ENCODE peak calls at places on chromosome 16, in eight cellular contexts. Y is RWPE2, I is psoas muscle, F is coronary artery, Z is astrocyte of the spinal cord, J is cardiac fibroblast, W is hepatocyte, H is lung. Q is an unnamed sample.

GRCh38 chr16:72172105-72173034 is at the start of gene PMFBP1:
- DNase-seq in Y (no peak), I (no peak), F (no peak), Z (peak; percentile 88), J (peak; percentile 87), W (peak; percentile 82), H (peak; percentile 39), Q (peak; percentile 17)

GRCh38 chr16:6611535-6611934 is 721.1 kb upstream of the RBFOX1 start:
- DNase-seq in Y (no peak), I (no peak), F (no peak), Z (no peak), J (no peak), W (no peak), H (no peak), Q (no peak)

GRCh38 chr16:72637306-72637705 is 410.6 kb downstream of the ZFHX3 start:
- DNase-seq in Y (peak; percentile 68), I (no peak), F (no peak), Z (peak; percentile 58), J (peak; percentile 79), W (peak; percentile 45), H (no peak), Q (no peak)

GRCh38 chr16:70430667-70431536 is 8.0 kb downstream of the ST3GAL2 start:
- DNase-seq in Y (no peak), I (no peak), F (no peak), Z (no peak), J (no peak), W (peak; percentile 66), H (no peak), Q (peak; percentile 80)

GRCh38 chr16:84630009-84630408 is 12.1 kb upstream of the COTL1 start:
- DNase-seq in Y (no peak), I (no peak), F (no peak), Z (no peak), J (no peak), W (no peak), H (no peak), Q (no peak)

GRCh38 chr16:82750078-82750477 is 123.3 kb downstream of the CDH13 start:
- DNase-seq in Y (no peak), I (no peak), F (no peak), Z (no peak), J (no peak), W (no peak), H (no peak), Q (no peak)

GRCh38 chr16:76946879-76947278 is 244.1 kb upstream of the MON1B start:
- DNase-seq in Y (no peak), I (no peak), F (no peak), Z (peak; percentile 64), J (peak; percentile 75), W (peak; percentile 61), H (no peak), Q (no peak)

GRCh38 chr16:84692451-84692850 is 7.3 kb upstream of the USP10 start:
- DNase-seq in Y (no peak), I (no peak), F (no peak), Z (no peak), J (peak; percentile 58), W (no peak), H (no peak), Q (no peak)

GRCh38 chr16:31092330-31092729 is 2.3 kb downstream of the VKORC1 start:
- DNase-seq in Y (no peak), I (no peak), F (no peak), Z (peak; percentile 26), J (no peak), W (peak; percentile 5), H (no peak), Q (no peak)

GRCh38 chr16:75089486-75090202 is 26.9 kb downstream of the LDHD start:
- DNase-seq in Y (no peak), I (no peak), F (no peak), Z (no peak), J (no peak), W (no peak), H (no peak), Q (no peak)

GRCh38 chr16:19524356-19524865 is 669 bp downstream of the CCP110 start:
- DNase-seq in Y (no peak), I (no peak), F (no peak), Z (peak; percentile 2), J (no peak), W (no peak), H (no peak), Q (no peak)

GRCh38 chr16:89207993-89208392 is 7.7 kb upstream of the SLC22A31 start:
- DNase-seq in Y (no peak), I (no peak), F (no peak), Z (no peak), J (no peak), W (no peak), H (no peak), Q (no peak)

GRCh38 chr16:53523971-53524548 is 21.1 kb upstream of the AKTIP start:
- DNase-seq in Y (no peak), I (no peak), F (no peak), Z (no peak), J (no peak), W (no peak), H (no peak), Q (no peak)

GRCh38 chr16:84153660-84154214 is 8.6 kb downstream of the DNAAF1 start:
- DNase-seq in Y (no peak), I (no peak), F (no peak), Z (no peak), J (no peak), W (no peak), H (no peak), Q (no peak)

GRCh38 chr16:1537138-1537577 is 3.7 kb downstream of the TMEM204 start:
- DNase-seq in Y (peak; percentile 65), I (no peak), F (no peak), Z (no peak), J (no peak), W (no peak), H (no peak), Q (no peak)
- H3K4me3 ChIP-seq in Y (no peak overlapping the region), I (peak overlapping the region; percentile 72), F (peak overlapping the region; percentile 80), Z (no peak overlapping the region), J (no peak overlapping the region), W (no peak overlapping the region), H (peak overlapping the region; percentile 82), Q (no peak overlapping the region)

DNA sequence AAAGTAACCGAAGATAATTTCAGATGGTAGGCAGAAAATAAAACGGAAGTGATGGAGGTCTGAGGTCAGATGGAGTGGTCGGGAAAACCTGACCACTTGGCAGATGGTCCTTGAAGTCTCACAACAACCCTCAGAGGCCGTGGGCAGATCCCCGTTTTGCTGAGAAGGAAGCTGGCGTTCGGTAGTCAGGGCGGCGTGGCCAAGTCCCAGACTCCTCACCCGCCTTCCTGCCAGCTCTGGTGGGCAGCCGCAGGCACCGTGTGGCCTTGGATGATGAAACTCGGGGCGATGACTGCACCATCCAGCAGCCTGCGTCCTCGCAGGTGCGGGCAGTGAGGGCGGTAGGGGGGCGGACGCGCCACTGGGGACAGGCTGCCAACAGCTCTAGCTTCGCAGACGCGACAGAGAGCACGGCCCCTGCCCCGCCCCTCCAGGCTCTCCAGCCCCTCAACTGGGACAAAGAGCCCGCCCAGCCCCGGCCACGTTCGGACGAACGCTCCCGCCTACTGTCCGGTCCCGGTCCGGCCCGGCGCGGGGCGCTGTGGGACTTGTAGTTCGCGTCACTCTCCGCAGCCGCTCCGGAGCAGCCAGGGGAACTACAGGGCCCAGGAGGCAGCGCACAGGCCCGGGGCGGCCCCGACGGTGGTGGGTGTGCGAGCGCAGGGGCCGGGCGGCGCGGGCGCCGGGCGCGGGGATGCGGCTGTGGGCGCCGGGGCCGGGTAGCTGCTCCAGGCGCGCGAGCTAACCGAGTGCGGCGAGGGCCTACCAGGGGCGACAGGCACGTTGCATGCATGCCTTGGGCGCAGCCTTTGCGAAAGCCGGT is at the start of gene GPT2:
- DNase-seq in Y (peak; percentile 99), I (peak; percentile 99), F (peak; percentile 97), Z (peak; percentile 96), J (peak; percentile 96), W (peak; percentile 97), H (peak; percentile 97), Q (peak; percentile 97)
- TF ChIP-seq CTCF in Y (no peak), I (peak; percentile 15), F (no peak), Z (no peak), J (no peak), W (no peak), H (peak; percentile 28), Q (no peak)

GRCh38 chr16:522320-523096 is 5.0 kb upstream of the CAPN15 start:
- DNase-seq in Y (no peak), I (no peak), F (no peak), Z (no peak), J (no peak), W (no peak), H (no peak), Q (no peak)
- H3K4me3 ChIP-seq in Y (no peak overlapping the region), I (no peak overlapping the region), F (no peak overlapping the region), Z (no peak overlapping the region), J (no peak overlapping the region), W (no peak overlapping the region), H (no peak overlapping the region), Q (no peak overlapping the region)

GRCh38 chr16:79257958-79258490 is 342.5 kb downstream of the MAF start:
- DNase-seq in Y (no peak), I (no peak), F (no peak), Z (no peak), J (no peak), W (no peak), H (no peak), Q (no peak)

GRCh38 chr16:79261944-79262552 is 338.5 kb downstream of the MAF start:
- DNase-seq in Y (no peak), I (no peak), F (no peak), Z (no peak), J (no peak), W (no peak), H (no peak), Q (no peak)

GRCh38 chr16:79264237-79265104 is 336.1 kb downstream of the MAF start:
- DNase-seq in Y (no peak), I (no peak), F (no peak), Z (no peak), J (no peak), W (no peak), H (no peak), Q (no peak)

GRCh38 chr16:79265701-79266100 is 334.8 kb downstream of the MAF start:
- DNase-seq in Y (no peak), I (no peak), F (no peak), Z (no peak), J (no peak), W (no peak), H (no peak), Q (no peak)

GRCh38 chr16:79261461-79261860 is 339.1 kb downstream of the MAF start:
- DNase-seq in Y (no peak), I (peak; percentile 23), F (no peak), Z (no peak), J (no peak), W (peak; percentile 45), H (no peak), Q (peak; percentile 48)
- TF ChIP-seq CTCF in Y (no peak), I (peak; percentile 48), F (no peak), Z (peak; percentile 8), J (no peak), W (peak; percentile 47), H (peak; percentile 33), Q (peak; percentile 45)

GRCh38 chr16:57137566-57138273 is 45.3 kb downstream of the CPNE2 start:
- DNase-seq in Y (peak; percentile 56), I (no peak), F (no peak), Z (no peak), J (no peak), W (no peak), H (no peak), Q (peak; percentile 31)
- H3K4me3 ChIP-seq in Y (no peak overlapping the region), I (no peak overlapping the region), F (no peak overlapping the region), Z (no peak overlapping the region), J (no peak overlapping the region), W (no peak overlapping the region), H (no peak overlapping the region), Q (no peak overlapping the region)

DNA sequence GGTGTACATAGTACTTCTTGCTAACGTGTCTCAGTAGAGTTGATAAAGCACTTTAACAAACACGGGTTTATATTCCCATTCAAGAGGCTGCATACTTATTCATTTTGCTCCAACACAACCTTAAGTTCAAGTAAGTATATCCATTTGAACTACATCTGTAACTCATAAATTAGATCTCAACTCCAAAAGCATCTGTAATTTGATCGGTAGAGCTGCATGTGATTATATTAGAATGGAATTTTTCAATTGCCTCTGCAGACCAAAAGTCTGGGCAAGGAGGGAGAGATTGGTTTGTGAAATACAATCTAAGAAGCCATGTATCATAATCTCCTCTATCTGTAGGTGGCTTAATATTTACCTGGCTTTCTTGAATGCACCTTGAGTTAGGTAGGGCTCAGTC is 371.0 kb downstream of the RBFOX1 start:
- DNase-seq in Y (no peak), I (no peak), F (no peak), Z (no peak), J (no peak), W (no peak), H (no peak), Q (no peak)
- TF ChIP-seq CTCF in Y (no peak), I (no peak), F (no peak), Z (no peak), J (no peak), W (no peak), H (no peak), Q (no peak)